ENCODE peak calls at places on chromosomes 1 and 21, in five cellular contexts. Q, I, S, J and C are unnamed samples.

GRCh38 chr1:164842891-164843290 is 283.9 kb downstream of the PBX1 start:
- DNase-seq in Q (no peak), I (no peak), S (no peak), J (no peak), C (no peak)

GRCh38 chr1:59657873-59658465 is 156.8 kb upstream of the HOOK1 start:
- DNase-seq in Q (no peak), I (no peak), S (no peak), J (no peak), C (no peak)

GRCh38 chr1:164560504-164560903 is 1.5 kb downstream of the PBX1 start:
- DNase-seq in Q (no peak), I (no peak), S (no peak), J (no peak), C (no peak)

GRCh38 chr1:47675047-47675675 is 237.3 kb downstream of the FOXD2 start:
- DNase-seq in Q (no peak), I (no peak), S (no peak), J (no peak), C (no peak)

GRCh38 chr21:46399686-46400085 is 59.0 kb upstream of the DIP2A start:
- DNase-seq in Q (no peak), I (no peak), S (no peak), J (no peak), C (no peak)

GRCh38 chr1:2300851-2301606 is 72.9 kb downstream of the SKI start:
- DNase-seq in Q (peak; percentile 95), I (peak; percentile 79), S (peak; percentile 85), J (peak; percentile 83), C (peak; percentile 94)

GRCh38 chr1:209527993-209528392 is 55.5 kb upstream of the CAMK1G start:
- DNase-seq in Q (no peak), I (peak; percentile 55), S (no peak), J (no peak), C (no peak)

GRCh38 chr1:245177071-245177900 is 22.5 kb downstream of the KIF26B start:
- DNase-seq in Q (no peak), I (no peak), S (no peak), J (no peak), C (no peak)

GRCh38 chr1:201637282-201638076 is 98.6 kb downstream of the NAV1 start:
- DNase-seq in Q (no peak), I (no peak), S (no peak), J (no peak), C (no peak)

GRCh38 chr1:173175514-173176146 is 31.5 kb downstream of the TNFSF4 start:
- DNase-seq in Q (no peak), I (peak; percentile 17), S (no peak), J (no peak), C (no peak)

GRCh38 chr1:76023669-76024407 is 50.7 kb upstream of the ST6GALNAC3 start:
- DNase-seq in Q (no peak), I (no peak), S (no peak), J (no peak), C (no peak)

GRCh38 chr1:24385160-24385939 is 28.2 kb downstream of the STPG1 start:
- DNase-seq in Q (peak; percentile 36), I (no peak), S (no peak), J (peak; percentile 19), C (peak; percentile 20)